ENCODE peak calls at places on chromosomes 1 and 21, in eight cellular contexts. M, C, J, T, B, V, X and Z are unnamed samples.

GRCh38 chr1:63630666-63631065 is 37.5 kb downstream of the PGM1 start:
- DNase-seq in M (no peak), C (no peak), J (no peak), T (no peak), B (no peak), V (no peak), X (no peak), Z (no peak)

GRCh38 chr1:43706598-43707190 is 642 bp upstream of the ST3GAL3 start:
- DNase-seq in M (peak), C (peak), J (no peak), T (no peak), B (no peak), V (peak), X (peak), Z (no peak)

GRCh38 chr1:111032295-111032897 is 68.7 kb upstream of the LRIF1 start:
- DNase-seq in M (no peak), C (peak), J (no peak), T (no peak), B (peak), V (peak), X (no peak), Z (no peak)

GRCh38 chr21:14890141-14890540 is 174.7 kb downstream of the NRIP1 start:
- DNase-seq in M (no peak), C (no peak), J (no peak), T (no peak), B (no peak), V (no peak), X (no peak), Z (no peak)

GRCh38 chr1:173210273-173210672 is 3.1 kb upstream of the TNFSF4 start:
- DNase-seq in M (no peak), C (no peak), J (no peak), T (no peak), B (no peak), V (no peak), X (no peak), Z (no peak)

GRCh38 chr21:36718951-36719501 is 20.1 kb downstream of the SIM2 start:
- DNase-seq in M (no peak), C (no peak), J (no peak), T (peak), B (no peak), V (no peak), X (no peak), Z (no peak)

GRCh38 chr21:45725844-45726200 is 82.3 kb downstream of the PCBP3 start:
- DNase-seq in M (no peak), C (no peak), J (no peak), T (no peak), B (no peak), V (no peak), X (no peak), Z (no peak)

GRCh38 chr1:203553501-203553900 is 59.5 kb downstream of the OPTC start:
- DNase-seq in M (no peak), C (no peak), J (no peak), T (no peak), B (no peak), V (no peak), X (no peak), Z (no peak)

GRCh38 chr21:20220586-20220985 is 777.6 kb upstream of the NCAM2 start:
- DNase-seq in M (no peak), C (no peak), J (no peak), T (no peak), B (no peak), V (no peak), X (no peak), Z (no peak)

GRCh38 chr1:63524166-63524565 is 841 bp downstream of the EFCAB7 start:
- DNase-seq in M (no peak), C (peak), J (no peak), T (no peak), B (no peak), V (no peak), X (no peak), Z (no peak)

GRCh38 chr1:167683226-167683625 is 38.6 kb upstream of the MPZL1 start:
- DNase-seq in M (no peak), C (no peak), J (no peak), T (no peak), B (no peak), V (no peak), X (no peak), Z (no peak)

GRCh38 chr1:101203812-101204540 is 32.8 kb upstream of the S1PR1 start:
- DNase-seq in M (no peak), C (peak), J (peak), T (no peak), B (no peak), V (no peak), X (peak), Z (peak)

GRCh38 chr1:61607448-61607847 is 117.5 kb downstream of the TM2D1 start:
- DNase-seq in M (no peak), C (no peak), J (no peak), T (no peak), B (no peak), V (no peak), X (no peak), Z (no peak)

GRCh38 chr1:222926566-222926965 is 111.7 kb downstream of the DISP1 start:
- DNase-seq in M (no peak), C (peak), J (no peak), T (no peak), B (no peak), V (no peak), X (peak), Z (no peak)

GRCh38 chr1:12126781-12127180 is 40.0 kb upstream of the TNFRSF1B start:
- DNase-seq in M (no peak), C (no peak), J (no peak), T (no peak), B (no peak), V (no peak), X (no peak), Z (no peak)

GRCh38 chr1:4395158-4395557 is 259.3 kb upstream of the AJAP1 start:
- DNase-seq in M (no peak), C (no peak), J (no peak), T (no peak), B (no peak), V (no peak), X (no peak), Z (no peak)

GRCh38 chr1:239126881-239127280 is 259.5 kb upstream of the CHRM3 start:
- DNase-seq in M (no peak), C (no peak), J (peak), T (no peak), B (no peak), V (no peak), X (no peak), Z (no peak)

GRCh38 chr1:147712605-147713004 is 42.3 kb upstream of the ACP6 start:
- DNase-seq in M (no peak), C (no peak), J (no peak), T (no peak), B (no peak), V (no peak), X (no peak), Z (no peak)

GRCh38 chr1:155860939-155861496 is 1.7 kb downstream of the SYT11 start:
- DNase-seq in M (no peak), C (no peak), J (no peak), T (no peak), B (no peak), V (no peak), X (no peak), Z (no peak)

GRCh38 chr1:244665771-244666217 is 12.9 kb downstream of the DESI2 start:
- DNase-seq in M (no peak), C (no peak), J (no peak), T (no peak), B (no peak), V (no peak), X (no peak), Z (no peak)

GRCh38 chr1:1329304-1330210 is 1.5 kb upstream of the TAS1R3 start:
- DNase-seq in M (no peak), C (no peak), J (no peak), T (no peak), B (no peak), V (no peak), X (no peak), Z (no peak)

GRCh38 chr1:237740831-237741230 is 149.9 kb downstream of the ZP4 start:
- DNase-seq in M (no peak), C (no peak), J (no peak), T (no peak), B (no peak), V (no peak), X (no peak), Z (no peak)

GRCh38 chr1:176790771-176791170 is 327.8 kb downstream of the PAPPA2 start:
- DNase-seq in M (no peak), C (no peak), J (no peak), T (no peak), B (no peak), V (no peak), X (no peak), Z (no peak)

GRCh38 chr1:30886710-30887428 is 21.7 kb downstream of the SDC3 start:
- DNase-seq in M (no peak), C (peak), J (no peak), T (no peak), B (no peak), V (no peak), X (no peak), Z (no peak)

GRCh38 chr21:46121286-46122221 is 23.6 kb downstream of the COL6A2 start:
- DNase-seq in M (no peak), C (no peak), J (no peak), T (peak), B (no peak), V (no peak), X (peak), Z (no peak)

GRCh38 chr1:23216771-23217420 is 406 bp downstream of the HTR1D start:
- DNase-seq in M (peak), C (no peak), J (no peak), T (no peak), B (peak), V (no peak), X (no peak), Z (no peak)

GRCh38 chr1:111193712-111194480 is 6.5 kb downstream of the DENND2D start:
- DNase-seq in M (no peak), C (no peak), J (no peak), T (no peak), B (no peak), V (no peak), X (no peak), Z (no peak)

GRCh38 chr1:114094303-114094663 is 59.4 kb downstream of the SYT6 start:
- DNase-seq in M (no peak), C (no peak), J (no peak), T (no peak), B (no peak), V (no peak), X (no peak), Z (no peak)

GRCh38 chr21:17613242-17613676 is 558 bp upstream of the BTG3 start:
- DNase-seq in M (peak), C (no peak), J (no peak), T (peak), B (peak), V (no peak), X (peak), Z (no peak)

GRCh38 chr1:178634445-178634844 is 90.6 kb upstream of the RALGPS2 start:
- DNase-seq in M (no peak), C (no peak), J (no peak), T (no peak), B (no peak), V (no peak), X (no peak), Z (no peak)

GRCh38 chr1:37317870-37318431 is 156.4 kb upstream of the ZC3H12A start:
- DNase-seq in M (no peak), C (no peak), J (no peak), T (no peak), B (no peak), V (no peak), X (no peak), Z (no peak)

GRCh38 chr1:227136210-227136609 is 182.1 kb downstream of the CDC42BPA start:
- DNase-seq in M (no peak), C (no peak), J (no peak), T (no peak), B (no peak), V (no peak), X (no peak), Z (no peak)

GRCh38 chr21:42298237-42298636 is 17.0 kb downstream of the TFF3 start:
- DNase-seq in M (no peak), C (no peak), J (no peak), T (no peak), B (no peak), V (no peak), X (no peak), Z (no peak)